ENCODE peak calls at places on chromosome 6, in ten cellular contexts. C is fibroblast of the conjunctiva; Z is activated CD4-positive, alpha-beta T cell treated with anti-CD3 and anti-CD28 coated beads for 48 hours; W is stimulated activated CD4-positive, alpha-beta T cell treated with anti-CD3 and anti-CD28 coated beads, Interleukin-1b, Interleukin-23, amount 100 ng/mL, for 24 hours; M is NCI-H2029 treated with DMSO at 0.1 percent for 48 hours; Y is central memory CD4-positive, alpha-beta T cell; T is mesenchymal stem cell; K is GF-D8; O is omental fat pad; Q is iPS-NIHi11. L is an unnamed sample.

GRCh38 chr6:163288915-163289314 is 125.6 kb upstream of the QKI start:
- DNase-seq in O (no peak), T (no peak), C (no peak), K (no peak), M (no peak), Z (no peak), W (no peak), Y (no peak), Q (no peak), L (no peak)

GRCh38 chr6:26157150-26157837 is 70.1 kb downstream of the HFE start:
- DNase-seq in T (peak), W (peak), Y (peak), K (peak), Z (peak), M (peak), C (no peak), Q (no peak), O (no peak), L (peak)

GRCh38 chr6:143998686-143999085 is 9.4 kb downstream of the PLAGL1 start:
- DNase-seq in Z (no peak), K (no peak), M (no peak), Q (no peak), C (no peak), W (no peak), O (no peak), T (no peak), Y (no peak), L (no peak)

GRCh38 chr6:56279346-56280080 is 32.1 kb upstream of the COL21A1 start:
- DNase-seq in W (no peak), Z (no peak), K (no peak), Y (no peak), C (no peak), O (no peak), M (no peak), T (no peak), Q (no peak), L (no peak)

GRCh38 chr6:157217894-157218370 is 105.4 kb downstream of the TMEM242 start:
- DNase-seq in M (no peak), O (no peak), W (no peak), Q (no peak), Y (no peak), K (no peak), T (no peak), C (no peak), Z (no peak), L (no peak)

GRCh38 chr6:119226089-119226488 is 123.5 kb downstream of the MAN1A1 start:
- DNase-seq in W (no peak), Q (no peak), T (no peak), K (no peak), O (no peak), M (peak), Y (no peak), C (no peak), Z (no peak), L (no peak)

GRCh38 chr6:42783177-42783875 is 1.5 kb downstream of the BICRAL start:
- DNase-seq in T (peak), Y (peak), O (peak), M (no peak), C (peak), Q (peak), Z (peak), K (no peak), W (peak), L (peak)

GRCh38 chr6:136544326-136544725 is 5.9 kb downstream of the MAP7 start:
- DNase-seq in Q (no peak), Y (no peak), O (no peak), T (no peak), Z (no peak), C (no peak), W (no peak), M (no peak), K (no peak), L (no peak)

GRCh38 chr6:75023634-75024033 is 182.2 kb downstream of the COL12A1 start:
- DNase-seq in Z (no peak), K (no peak), T (peak), Q (no peak), W (no peak), C (no peak), M (no peak), Y (no peak), O (no peak), L (no peak)

GRCh38 chr6:123295181-123295580 is 299.1 kb downstream of the CLVS2 start:
- DNase-seq in O (no peak), Q (no peak), T (no peak), K (no peak), W (no peak), C (no peak), Y (no peak), M (no peak), Z (no peak), L (no peak)

GRCh38 chr6:90374201-90374600 is 77.6 kb upstream of the BACH2 start:
- DNase-seq in Q (no peak), Y (no peak), M (no peak), T (no peak), W (no peak), Z (no peak), K (no peak), O (no peak), C (no peak), L (no peak)

GRCh38 chr6:143187173-143187908 is 126.7 kb downstream of the AIG1 start:
- DNase-seq in T (peak), C (peak), Q (no peak), O (no peak), M (no peak), Y (no peak), Z (no peak), K (no peak), W (no peak), L (no peak)

GRCh38 chr6:136553166-136553787 is 3.1 kb upstream of the MAP7 start:
- DNase-seq in Y (no peak), T (no peak), W (no peak), Z (no peak), O (no peak), M (no peak), Q (no peak), K (no peak), C (no peak), L (no peak)

GRCh38 chr6:71127374-71127773 is 161.2 kb upstream of the OGFRL1 start:
- DNase-seq in Z (no peak), K (no peak), O (no peak), T (peak), Q (no peak), Y (no peak), W (no peak), C (no peak), M (no peak), L (no peak)

GRCh38 chr6:14763139-14763538 is 482.7 kb upstream of the JARID2 start:
- DNase-seq in C (peak), Q (no peak), O (no peak), K (no peak), Z (no peak), W (no peak), T (peak), M (no peak), Y (no peak), L (no peak)

GRCh38 chr6:131924881-131925474 is 26.2 kb downstream of the CCN2 start:
- DNase-seq in W (no peak), Y (no peak), T (peak), M (no peak), O (no peak), C (no peak), K (peak), Z (no peak), Q (peak), L (no peak)

GRCh38 chr6:37831457-37831856 is 11.9 kb downstream of the ZFAND3 start:
- DNase-seq in T (no peak), M (no peak), W (no peak), C (no peak), O (no peak), K (no peak), Y (no peak), Q (no peak), Z (no peak), L (no peak)

GRCh38 chr6:97440590-97441176 is 157.7 kb upstream of the MMS22L start:
- DNase-seq in W (no peak), Y (no peak), K (no peak), Z (peak), Q (peak), C (no peak), M (no peak), T (peak), O (no peak), L (no peak)

GRCh38 chr6:148716811-148717210 is 30.0 kb upstream of the UST start:
- DNase-seq in Q (no peak), Y (no peak), C (no peak), Z (no peak), T (no peak), W (no peak), M (no peak), O (no peak), K (no peak), L (no peak)

GRCh38 chr6:73031094-73031782 is 194.1 kb downstream of the KHDC1L start:
- DNase-seq in M (no peak), K (no peak), C (no peak), T (no peak), Y (no peak), Q (no peak), W (no peak), Z (no peak), O (no peak), L (no peak)

GRCh38 chr6:85673198-85674139 is 30.8 kb upstream of the SYNCRIP start:
- DNase-seq in M (no peak), K (no peak), Q (no peak), Z (no peak), T (no peak), Y (no peak), W (no peak), C (no peak), O (no peak), L (no peak)

GRCh38 chr6:7075341-7075740 is 32.4 kb upstream of the RREB1 start:
- DNase-seq in O (no peak), W (no peak), T (no peak), Z (no peak), M (no peak), Y (no peak), Q (no peak), C (no peak), K (no peak), L (no peak)

GRCh38 chr6:44539701-44540100 is 152.2 kb downstream of the CDC5L start:
- DNase-seq in K (no peak), W (no peak), O (no peak), M (no peak), Z (no peak), Y (no peak), T (no peak), Q (no peak), C (no peak), L (no peak)

GRCh38 chr6:55082021-55082420 is 92.3 kb upstream of the HCRTR2 start:
- DNase-seq in Z (no peak), M (no peak), O (no peak), T (no peak), Y (no peak), W (no peak), K (no peak), C (no peak), Q (no peak), L (no peak)

GRCh38 chr6:3163248-3163594 is 5.9 kb upstream of the TUBB2A start:
- DNase-seq in Z (no peak), Y (no peak), K (peak), O (no peak), C (no peak), M (no peak), W (no peak), T (peak), Q (no peak), L (no peak)

GRCh38 chr6:88519227-88520019 is 353.3 kb upstream of the CNR1 start:
- DNase-seq in T (no peak), C (no peak), M (no peak), O (no peak), W (no peak), K (no peak), Y (no peak), Z (no peak), Q (no peak), L (no peak)

GRCh38 chr6:155216312-155217028 is 47.3 kb upstream of the CLDN20 start:
- DNase-seq in T (no peak), Q (no peak), Y (no peak), O (no peak), Z (no peak), W (no peak), K (no peak), M (no peak), C (no peak), L (no peak)

GRCh38 chr6:36301781-36302180 is 31.9 kb downstream of the PNPLA1 start:
- DNase-seq in C (no peak), Y (no peak), W (no peak), T (no peak), Q (no peak), O (no peak), Z (no peak), M (no peak), K (no peak), L (no peak)

GRCh38 chr6:169326067-169326799 is 72.6 kb upstream of the THBS2 start:
- DNase-seq in T (no peak), W (no peak), M (no peak), Y (no peak), Q (peak), O (no peak), C (no peak), Z (peak), K (no peak), L (peak)

GRCh38 chr6:157528931-157529653 is 148.1 kb downstream of the ZDHHC14 start:
- DNase-seq in O (no peak), K (peak), T (peak), M (no peak), Y (no peak), W (no peak), C (no peak), Q (no peak), Z (no peak), L (no peak)

GRCh38 chr6:65908065-65908464 is 201.0 kb upstream of the EYS start:
- DNase-seq in M (no peak), Q (peak), Y (no peak), W (no peak), O (no peak), Z (no peak), C (no peak), K (no peak), T (no peak), L (no peak)

GRCh38 chr6:105988321-105988720 is 97.8 kb upstream of the PRDM1 start:
- DNase-seq in Y (no peak), Z (no peak), W (no peak), M (no peak), K (no peak), T (no peak), O (no peak), Q (no peak), C (no peak), L (no peak)

GRCh38 chr6:7909323-7910276 is 988 bp downstream of the TXNDC5 start:
- DNase-seq in M (no peak), Y (peak), Z (peak), C (no peak), T (peak), K (peak), O (no peak), W (peak), Q (peak), L (peak)

GRCh38 chr6:5175195-5175594 is 85.6 kb downstream of the LYRM4 start:
- DNase-seq in T (no peak), Y (no peak), W (no peak), Q (peak), M (no peak), Z (peak), C (no peak), O (no peak), K (no peak), L (no peak)

GRCh38 chr6:46022110-46022948 is 6.7 kb upstream of the CLIC5 start:
- DNase-seq in M (no peak), K (no peak), W (no peak), T (no peak), Q (no peak), C (no peak), Z (no peak), Y (no peak), O (no peak), L (peak)

GRCh38 chr6:144469144-144469575 is 184.0 kb downstream of the UTRN start:
- DNase-seq in Z (peak), M (no peak), Q (no peak), T (no peak), O (no peak), W (no peak), C (no peak), K (no peak), Y (no peak), L (no peak)